ENCODE peak calls at places on chromosomes 5 and 9, in seven cellular contexts. B, Q, C, R, T, V and O are unnamed samples.

GRCh38 chr9:100515578-100516494 is 42.9 kb downstream of the TMEFF1 start:
- DNase-seq in Q (no peak), B (no peak), R (peak; percentile 34), C (no peak), V (no peak), T (peak; percentile 4), O (no peak)

GRCh38 chr9:37350486-37351190 is 71.9 kb upstream of the GRHPR start:
- DNase-seq in C (no peak), B (no peak), T (no peak), R (peak; percentile 78), V (no peak), Q (no peak), O (no peak)

GRCh38 chr5:179187681-179188575 is 127.8 kb downstream of the ZNF354C start:
- DNase-seq in B (no peak), C (no peak), V (no peak), T (no peak), R (no peak), Q (no peak), O (no peak)

GRCh38 chr5:34571380-34572041 is 84.6 kb upstream of the RAI14 start:
- DNase-seq in T (no peak), B (no peak), R (peak; percentile 87), Q (no peak), V (no peak), C (no peak), O (no peak)

GRCh38 chr9:106596984-106597383 is 266.0 kb upstream of the ZNF462 start:
- DNase-seq in B (no peak), V (no peak), C (no peak), R (no peak), T (no peak), Q (no peak), O (no peak)

GRCh38 chr9:107620801-107621200 is 131.2 kb upstream of the KLF4 start:
- DNase-seq in V (no peak), R (no peak), C (no peak), B (no peak), T (no peak), Q (no peak), O (no peak)

GRCh38 chr9:127076860-127077657 is 45.4 kb downstream of the ANGPTL2 start:
- DNase-seq in R (peak; percentile 24), C (no peak), T (no peak), B (no peak), V (no peak), Q (no peak), O (no peak)

GRCh38 chr9:123637940-123638634 is 282.1 kb downstream of the CRB2 start:
- DNase-seq in V (peak; percentile 13), T (no peak), R (peak; percentile 3), Q (peak; percentile 11), C (no peak), B (no peak), O (no peak)

GRCh38 chr9:26228273-26228672 is 550.0 kb upstream of the TUSC1 start:
- DNase-seq in B (no peak), T (no peak), Q (no peak), V (no peak), C (no peak), R (peak; percentile 19), O (no peak)

GRCh38 chr9:127293767-127294166 is 29.2 kb downstream of the GARNL3 start:
- DNase-seq in T (no peak), B (no peak), C (no peak), R (no peak), V (no peak), Q (no peak), O (no peak)

GRCh38 chr9:131764568-131764967 is 24.7 kb upstream of the RAPGEF1 start:
- DNase-seq in R (no peak), C (no peak), Q (no peak), B (no peak), T (no peak), V (no peak), O (no peak)

GRCh38 chr9:124941689-124942561 is 1.0 kb upstream of the GOLGA1 start:
- DNase-seq in R (peak; percentile 58), V (peak; percentile 73), C (no peak), T (peak; percentile 48), Q (peak; percentile 58), B (peak; percentile 48), O (no peak)

GRCh38 chr9:121599186-121599871 is 52.1 kb upstream of the DAB2IP start:
- DNase-seq in R (peak; percentile 26), C (peak; percentile 68), Q (peak; percentile 64), V (no peak), T (peak; percentile 29), B (no peak), O (no peak)

GRCh38 chr9:130692365-130692764 is 1.2 kb upstream of the EXOSC2 start:
- DNase-seq in T (no peak), R (no peak), B (no peak), C (peak; percentile 62), Q (no peak), V (peak; percentile 52), O (no peak)

GRCh38 chr5:66958984-66959641 is 237.5 kb downstream of the CD180 start:
- DNase-seq in R (peak; percentile 80), Q (no peak), T (peak; percentile 14), B (no peak), C (no peak), V (no peak), O (no peak)

GRCh38 chr9:108662090-108662875 is 193.5 kb downstream of the ACTL7B start:
- DNase-seq in R (no peak), C (no peak), Q (no peak), B (no peak), T (no peak), V (no peak), O (no peak)

GRCh38 chr9:70601000-70601929 is 186.8 kb upstream of the KLF9 start:
- DNase-seq in V (no peak), R (peak; percentile 100), Q (no peak), T (no peak), B (no peak), C (no peak), O (no peak)

GRCh38 chr5:179731791-179732411 is 721 bp upstream of the MAML1 start:
- DNase-seq in C (no peak), T (peak; percentile 55), B (peak; percentile 6), R (peak; percentile 89), Q (peak; percentile 54), V (peak; percentile 38), O (peak; percentile 47)

GRCh38 chr5:116035123-116035522 is 2.9 kb downstream of the ARL14EPL start:
- DNase-seq in V (no peak), T (peak; percentile 59), R (no peak), C (no peak), Q (no peak), B (no peak), O (no peak)

GRCh38 chr9:16705121-16705604 is 165.3 kb downstream of the BNC2 start:
- DNase-seq in B (no peak), T (peak; percentile 95), C (peak; percentile 70), V (no peak), Q (no peak), R (peak; percentile 97), O (no peak)